ENCODE peak calls at places on chromosomes 11 and 22, in nine cellular contexts. X is astrocyte, B is endodermal cell, C is prostate gland, D is esophagus squamous epithelium, N is AG09309, M is transverse colon, V is heart left ventricle, S is sigmoid colon. K is an unnamed sample.

GRCh38 chr11:72525466-72525865 is 91.1 kb upstream of the CLPB start:
- DNase-seq in N (no peak), C (no peak), S (no peak), B (peak), M (no peak), V (no peak), D (no peak), X (no peak), K (no peak)

GRCh38 chr11:116891746-116892145 is 54.3 kb upstream of the APOA1 start:
- DNase-seq in S (no peak), M (no peak), N (no peak), V (no peak), D (no peak), X (no peak), B (no peak), C (no peak), K (no peak)

GRCh38 chr11:33557201-33557600 is 143.4 kb downstream of the C11orf91 start:
- DNase-seq in V (no peak), C (no peak), N (peak), X (peak), B (no peak), S (no peak), M (no peak), D (no peak), K (no peak)

GRCh38 chr22:37310815-37311595 is 28.7 kb downstream of the CYTH4 start:
- DNase-seq in S (no peak), X (no peak), D (no peak), V (no peak), C (no peak), B (no peak), N (no peak), M (no peak), K (no peak)

GRCh38 chr11:130510407-130511006 is 62.1 kb downstream of the ADAMTS15 start:
- DNase-seq in S (no peak), N (no peak), M (no peak), D (no peak), C (peak), X (peak), B (no peak), V (no peak), K (peak)

GRCh38 chr11:128022007-128022368 is 565.4 kb downstream of the ETS1 start:
- DNase-seq in D (no peak), N (no peak), S (no peak), V (no peak), B (no peak), X (peak), M (no peak), C (no peak), K (no peak)

GRCh38 chr11:2673871-2674471 is 25.8 kb downstream of the KCNQ1OT1 start:
- DNase-seq in M (no peak), X (peak), S (peak), N (no peak), C (no peak), B (peak), D (no peak), V (peak), K (no peak)

GRCh38 chr22:46678785-46679700 is 58.9 kb downstream of the GRAMD4 start:
- DNase-seq in N (no peak), V (no peak), B (no peak), X (no peak), S (no peak), M (no peak), D (no peak), C (no peak), K (no peak)

GRCh38 chr11:47645500-47645899 is 3.1 kb upstream of the MTCH2 start:
- DNase-seq in C (no peak), N (no peak), D (no peak), B (no peak), S (no peak), V (no peak), M (no peak), X (no peak), K (no peak)

GRCh38 chr11:130476200-130476921 is 27.9 kb downstream of the ADAMTS15 start:
- DNase-seq in S (no peak), B (no peak), V (peak), X (no peak), C (no peak), N (no peak), D (no peak), M (no peak), K (no peak)

GRCh38 chr22:30325724-30326703 is 727 bp downstream of the TBC1D10A start:
- DNase-seq in D (no peak), B (peak), V (peak), C (peak), X (no peak), N (no peak), M (peak), S (peak), K (no peak)

GRCh38 chr11:113876074-113876797 is 864 bp upstream of the USP28 start:
- DNase-seq in M (peak), N (no peak), B (peak), D (no peak), C (no peak), V (no peak), S (no peak), X (no peak), K (no peak)

GRCh38 chr11:88327061-88327460 is 10.5 kb downstream of the CTSC start:
- DNase-seq in S (no peak), X (no peak), V (no peak), N (no peak), C (no peak), D (no peak), M (no peak), B (no peak), K (no peak)

GRCh38 chr11:2088284-2088683 is 50.9 kb downstream of the IGF2 start:
- DNase-seq in N (no peak), S (peak), X (no peak), C (no peak), M (no peak), D (no peak), B (peak), V (no peak), K (no peak)

GRCh38 chr11:45239733-45240132 is 46.4 kb downstream of the SYT13 start:
- DNase-seq in M (no peak), V (no peak), N (no peak), C (no peak), D (no peak), B (no peak), X (no peak), S (no peak), K (no peak)

GRCh38 chr11:70322653-70323052 is 52.2 kb downstream of the PPFIA1 start:
- DNase-seq in V (no peak), M (no peak), N (no peak), D (no peak), B (no peak), C (no peak), X (no peak), S (no peak), K (no peak)

GRCh38 chr11:24386551-24387404 is 110.1 kb upstream of the LUZP2 start:
- DNase-seq in C (no peak), B (peak), D (no peak), M (no peak), N (no peak), V (no peak), S (no peak), X (peak), K (no peak)

GRCh38 chr22:49080631-49081030 is 747.0 kb downstream of the BRD1 start:
- DNase-seq in V (no peak), N (no peak), B (no peak), S (peak), X (no peak), M (no peak), C (no peak), D (no peak), K (no peak)

GRCh38 chr11:8886332-8886731 is 24.7 kb upstream of the AKIP1 start:
- DNase-seq in V (no peak), M (no peak), B (no peak), N (no peak), S (no peak), X (no peak), D (no peak), C (no peak), K (peak)

GRCh38 chr22:28032896-28033295 is 113.8 kb upstream of the PITPNB start:
- DNase-seq in N (no peak), D (no peak), V (no peak), M (no peak), C (no peak), X (no peak), B (peak), S (no peak), K (no peak)

GRCh38 chr22:26775394-26775793 is 118.0 kb downstream of the MIAT start:
- DNase-seq in M (no peak), V (no peak), B (no peak), X (no peak), S (no peak), C (no peak), D (no peak), N (no peak), K (no peak)

GRCh38 chr11:9459573-9460321 is 1.1 kb upstream of the ZNF143 start:
- DNase-seq in D (no peak), X (peak), V (no peak), S (no peak), C (peak), N (peak), M (peak), B (peak), K (peak)

GRCh38 chr11:9868641-9869040 is 204.8 kb downstream of the SWAP70 start:
- DNase-seq in N (no peak), B (no peak), C (no peak), X (no peak), V (no peak), M (no peak), D (no peak), S (no peak), K (no peak)

GRCh38 chr11:128776088-128776433 is 82.2 kb downstream of the FLI1 start:
- DNase-seq in N (no peak), M (peak), B (no peak), D (no peak), S (no peak), C (no peak), V (no peak), X (no peak), K (no peak)

GRCh38 chr11:80297808-80298460 is 857.1 kb upstream of the TENM4 start:
- DNase-seq in V (no peak), X (peak), B (no peak), N (no peak), M (no peak), C (no peak), D (no peak), S (no peak), K (no peak)

GRCh38 chr22:36991220-36991619 is 28.0 kb downstream of the TST start:
- DNase-seq in N (no peak), B (peak), V (no peak), X (no peak), M (no peak), C (no peak), D (no peak), S (no peak), K (no peak)

GRCh38 chr22:23180301-23180892 is at the start of gene BCR:
- DNase-seq in V (peak), X (peak), N (peak), C (peak), D (no peak), M (peak), B (peak), S (peak), K (no peak)

GRCh38 chr22:41762980-41763779 is 37.3 kb upstream of the CCDC134 start:
- DNase-seq in N (no peak), C (peak), B (peak), M (peak), S (no peak), V (no peak), D (no peak), X (no peak), K (no peak)

GRCh38 chr11:118521892-118522311 is 5.4 kb upstream of the TTC36 start:
- DNase-seq in S (no peak), V (no peak), C (no peak), B (no peak), D (no peak), X (no peak), M (no peak), N (no peak), K (no peak)

GRCh38 chr11:118524757-118525465 is 2.4 kb upstream of the TTC36 start:
- DNase-seq in S (no peak), N (no peak), V (no peak), B (no peak), D (no peak), X (no peak), M (no peak), C (no peak), K (no peak)

GRCh38 chr11:118524356-118524755 is 2.9 kb upstream of the TTC36 start:
- DNase-seq in M (no peak), N (no peak), B (no peak), C (no peak), V (no peak), X (no peak), S (no peak), D (no peak), K (no peak)

GRCh38 chr11:118519549-118519948 is 7.7 kb upstream of the TTC36 start:
- DNase-seq in X (no peak), N (no peak), M (no peak), V (no peak), D (no peak), B (no peak), S (no peak), C (no peak), K (no peak)

GRCh38 chr11:118522571-118523072 is 4.7 kb upstream of the TTC36 start:
- DNase-seq in B (peak), S (no peak), C (no peak), V (no peak), D (no peak), X (peak), N (no peak), M (no peak), K (no peak)
- TF ChIP-seq CTCF in B (peak), S (no peak), C (peak), V (no peak), D (no peak), X (peak), N (peak), M (no peak), K (peak)

DNA sequence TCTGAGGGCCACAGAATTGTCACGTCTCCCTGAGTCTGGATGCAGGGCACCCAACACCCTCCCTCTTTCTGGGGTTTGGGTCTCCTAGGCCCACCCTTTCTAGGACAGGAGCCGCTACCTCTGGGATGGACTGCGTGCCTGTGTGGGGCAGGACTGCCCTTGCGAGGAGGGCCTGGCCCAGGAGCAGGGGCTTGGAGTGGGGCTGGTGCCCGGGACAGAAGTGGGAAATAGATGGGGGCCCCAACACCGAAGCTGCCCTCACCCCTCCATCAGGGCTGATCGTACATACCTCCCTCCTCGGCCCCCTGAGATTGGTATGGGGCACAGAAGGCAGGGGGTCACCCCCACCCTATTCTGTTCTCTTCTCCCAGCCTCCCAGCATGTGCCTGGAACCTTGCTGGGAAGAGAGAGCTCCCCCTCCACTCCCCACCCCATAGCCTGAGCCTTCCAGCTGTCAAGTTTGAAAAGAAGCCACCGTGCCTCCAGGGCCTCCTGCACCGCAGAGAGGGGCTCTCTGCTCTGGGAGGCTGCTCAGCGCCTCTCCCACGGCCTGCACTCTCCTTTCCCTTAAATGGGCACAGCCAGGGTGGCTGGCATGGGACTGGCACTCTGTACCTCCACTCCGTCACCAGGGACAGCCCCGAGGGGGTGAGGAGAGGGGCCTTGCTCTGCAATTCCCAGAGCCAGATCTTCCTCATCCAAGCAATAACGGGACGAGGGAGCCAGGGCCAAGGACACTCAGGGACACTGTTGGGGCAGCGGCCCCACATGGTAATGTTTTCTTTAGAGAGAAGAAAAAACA is 1.8 kb downstream of the LRRC10B start:
- DNase-seq in B (no peak), C (no peak), V (no peak), S (no peak), D (no peak), X (no peak), M (no peak), N (no peak), K (no peak)
- H3K4me3 ChIP-seq in B (no peak), C (no peak), V (no peak), S (no peak), D (no peak), X (no peak), M (no peak), N (no peak), K (no peak)

GRCh38 chr11:12050911-12051667 is 42.7 kb upstream of the DKK3 start:
- DNase-seq in B (no peak), D (no peak), X (no peak), S (no peak), M (no peak), V (no peak), N (no peak), C (no peak), K (no peak)

GRCh38 chr11:12056112-12056511 is 47.7 kb upstream of the DKK3 start:
- DNase-seq in S (no peak), D (no peak), N (no peak), V (no peak), C (no peak), X (no peak), B (no peak), M (no peak), K (no peak)

GRCh38 chr11:12053606-12054361 is 45.4 kb upstream of the DKK3 start:
- DNase-seq in S (peak), D (no peak), M (no peak), N (no peak), V (no peak), B (no peak), C (no peak), X (no peak), K (no peak)

GRCh38 chr11:12050470-12050891 is 42.1 kb upstream of the DKK3 start:
- DNase-seq in B (no peak), N (no peak), S (no peak), D (no peak), C (peak), M (no peak), V (no peak), X (no peak), K (peak)

GRCh38 chr11:12052676-12053605 is 44.5 kb upstream of the DKK3 start:
- DNase-seq in B (peak), M (no peak), C (no peak), V (no peak), N (no peak), X (no peak), S (peak), D (no peak), K (no peak)
- TF ChIP-seq CTCF in B (peak), M (no peak), C (no peak), V (no peak), N (no peak), X (no peak), S (no peak), D (no peak), K (no peak)

DNA sequence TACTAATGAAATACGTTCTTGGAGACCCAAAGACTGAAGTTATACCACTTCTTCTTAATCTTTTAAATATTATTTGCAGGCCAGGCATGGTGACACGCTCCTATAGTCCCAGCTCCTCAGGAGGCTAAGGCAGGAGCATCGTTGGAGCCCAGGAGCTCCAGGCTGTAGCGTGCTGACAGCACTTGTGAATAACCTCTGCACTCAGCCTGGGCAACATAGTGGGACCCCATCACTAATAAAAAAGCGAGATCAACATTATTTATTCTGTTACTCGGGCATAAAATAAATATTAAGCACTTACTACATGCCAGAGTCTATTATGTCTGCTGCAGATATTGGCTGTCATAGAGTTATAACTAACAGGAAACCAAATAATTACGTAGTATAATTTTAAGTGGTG is 720 bp upstream of the MED17 start:
- DNase-seq in B (no peak), N (no peak), D (no peak), M (no peak), X (no peak), S (no peak), V (no peak), C (no peak), K (no peak)
- H3K4me3 ChIP-seq in B (peak), N (peak), D (peak), M (peak), X (peak), S (peak), V (peak), C (peak), K (peak)

GRCh38 chr11:16047073-16047472 is 309.3 kb downstream of the SOX6 start:
- DNase-seq in M (no peak), X (no peak), N (no peak), C (no peak), D (no peak), S (no peak), B (peak), V (no peak), K (no peak)

GRCh38 chr11:16043617-16044016 is 312.7 kb downstream of the SOX6 start:
- DNase-seq in C (no peak), V (peak), D (no peak), S (no peak), B (no peak), N (no peak), X (no peak), M (no peak), K (no peak)

GRCh38 chr11:16036218-16036617 is 320.1 kb downstream of the SOX6 start:
- DNase-seq in X (no peak), C (no peak), N (no peak), V (no peak), M (no peak), S (no peak), B (no peak), D (no peak), K (no peak)

GRCh38 chr11:16040151-16040550 is 316.2 kb downstream of the SOX6 start:
- DNase-seq in N (no peak), B (no peak), S (no peak), M (no peak), V (no peak), X (no peak), D (no peak), C (no peak), K (no peak)

GRCh38 chr11:16041207-16041606 is 315.1 kb downstream of the SOX6 start:
- DNase-seq in N (no peak), S (no peak), V (no peak), C (no peak), M (no peak), X (no peak), B (no peak), D (no peak), K (no peak)
- TF ChIP-seq CTCF in N (no peak), S (no peak), V (no peak), C (no peak), M (no peak), X (no peak), B (no peak), D (no peak), K (no peak)

DNA sequence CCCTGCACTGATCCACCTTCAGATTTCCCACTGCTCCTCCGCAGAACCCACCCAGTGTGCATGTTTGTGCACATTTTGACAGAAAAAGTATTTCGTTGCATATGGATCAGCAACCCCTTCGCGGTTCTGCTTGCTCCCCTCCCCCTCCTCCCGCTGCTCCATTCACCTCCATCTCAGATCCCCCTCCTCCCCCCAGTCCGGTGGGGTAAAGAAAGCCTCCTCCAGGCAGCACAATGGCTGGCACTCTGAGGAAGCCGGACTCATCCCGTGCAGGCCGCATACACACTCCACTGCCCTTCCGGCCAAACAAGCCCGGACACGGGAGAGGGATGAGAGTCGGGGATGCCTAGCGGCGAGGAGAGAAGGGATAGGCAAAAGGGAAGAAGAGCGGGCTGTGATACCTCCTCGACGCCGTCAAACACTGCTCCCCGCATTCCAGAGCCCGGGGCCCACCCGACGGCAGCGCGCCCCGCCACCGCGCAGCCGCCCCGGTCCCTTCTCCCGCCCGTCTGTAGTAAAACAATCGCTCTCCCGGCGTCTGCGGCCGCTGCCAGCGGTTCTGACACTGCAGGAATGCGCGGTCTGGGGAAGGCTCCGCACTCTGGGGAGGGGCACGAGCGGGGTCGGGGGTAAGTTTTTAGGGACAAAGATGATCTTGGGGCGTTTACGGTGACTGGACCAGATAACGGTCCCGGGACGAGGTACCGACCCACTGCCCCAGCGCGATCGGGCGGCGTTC is 909 bp downstream of the FEZ1 start:
- DNase-seq in B (peak), D (no peak), V (peak), M (no peak), C (peak), X (peak), N (no peak), S (peak), K (no peak)
- H3K4me3 ChIP-seq in B (peak), D (peak), V (peak), M (peak), C (peak), X (peak), N (peak), S (peak), K (peak)

GRCh38 chr22:43592470-43592869 is 180.7 kb downstream of the MPPED1 start:
- DNase-seq in S (no peak), V (no peak), X (no peak), M (no peak), D (no peak), N (no peak), B (peak), C (no peak), K (no peak)
- TF ChIP-seq CTCF in S (no peak), V (no peak), X (no peak), M (no peak), D (no peak), N (peak), B (peak), C (no peak), K (peak)